ENCODE peak calls at places on chromosomes 12 and 14, in eight cellular contexts. One of them, this sample, is unnamed.
A peak's percentile ranks its signal among the peaks of the same experiment; 100 is the strongest.

GRCh38 chr12:53172352-53172751 is 8.2 kb upstream of the ZNF740 start:
- DNase-seq in PC-3: peak; percentile 30
- DNase-seq in cardiac muscle cell: peak; percentile 68
- DNase-seq in body of pancreas: no peak
- DNase-seq in lung: no peak
- DNase-seq in stomach: no peak
- DNase-seq in CD4-positive, alpha-beta memory T cell: no peak
- DNase-seq in A673: no peak
- DNase-seq in this sample: no peak

GRCh38 chr12:124217508-124217981 is 77.3 kb upstream of the RFLNA start:
- DNase-seq in PC-3: no peak
- DNase-seq in cardiac muscle cell: no peak
- DNase-seq in body of pancreas: no peak
- DNase-seq in lung: no peak
- DNase-seq in stomach: no peak
- DNase-seq in CD4-positive, alpha-beta memory T cell: no peak
- DNase-seq in A673: peak; percentile 11
- DNase-seq in this sample: no peak

GRCh38 chr12:117063162-117063911 is 35.9 kb downstream of the TESC start:
- DNase-seq in PC-3: no peak
- DNase-seq in cardiac muscle cell: no peak
- DNase-seq in body of pancreas: peak; percentile 37
- DNase-seq in lung: peak; percentile 34
- DNase-seq in stomach: no peak
- DNase-seq in CD4-positive, alpha-beta memory T cell: peak; percentile 51
- DNase-seq in A673: no peak
- DNase-seq in this sample: no peak

GRCh38 chr14:68939893-68940613 is 39.0 kb downstream of the ACTN1 start:
- DNase-seq in PC-3: peak; percentile 68
- DNase-seq in cardiac muscle cell: peak; percentile 98
- DNase-seq in body of pancreas: peak; percentile 90
- DNase-seq in lung: no peak
- DNase-seq in stomach: peak; percentile 48
- DNase-seq in CD4-positive, alpha-beta memory T cell: no peak
- DNase-seq in A673: peak; percentile 89
- DNase-seq in this sample: peak; percentile 97

GRCh38 chr12:1852076-1852475 is 31.7 kb downstream of the LRTM2 start:
- DNase-seq in PC-3: no peak
- DNase-seq in cardiac muscle cell: no peak
- DNase-seq in body of pancreas: no peak
- DNase-seq in lung: no peak
- DNase-seq in stomach: no peak
- DNase-seq in CD4-positive, alpha-beta memory T cell: no peak
- DNase-seq in A673: no peak
- DNase-seq in this sample: no peak

GRCh38 chr12:85280138-85280983 is at the start of gene ALX1:
- DNase-seq in PC-3: no peak
- DNase-seq in cardiac muscle cell: peak; percentile 17
- DNase-seq in body of pancreas: no peak
- DNase-seq in lung: no peak
- DNase-seq in stomach: no peak
- DNase-seq in CD4-positive, alpha-beta memory T cell: no peak
- DNase-seq in A673: peak; percentile 84
- DNase-seq in this sample: no peak

GRCh38 chr12:90331821-90332220 is 623.2 kb downstream of the CCER1 start:
- DNase-seq in PC-3: no peak
- DNase-seq in cardiac muscle cell: no peak
- DNase-seq in body of pancreas: no peak
- DNase-seq in lung: no peak
- DNase-seq in stomach: no peak
- DNase-seq in CD4-positive, alpha-beta memory T cell: no peak
- DNase-seq in A673: peak; percentile 83
- DNase-seq in this sample: no peak

GRCh38 chr14:65433646-65434045 is 21.1 kb downstream of the FUT8 start:
- DNase-seq in PC-3: no peak
- DNase-seq in cardiac muscle cell: no peak
- DNase-seq in body of pancreas: no peak
- DNase-seq in lung: no peak
- DNase-seq in stomach: no peak
- DNase-seq in CD4-positive, alpha-beta memory T cell: no peak
- DNase-seq in A673: no peak
- DNase-seq in this sample: no peak

GRCh38 chr12:123492290-123492689 is 34.4 kb downstream of the SNRNP35 start:
- DNase-seq in PC-3: no peak
- DNase-seq in cardiac muscle cell: no peak
- DNase-seq in body of pancreas: no peak
- DNase-seq in lung: no peak
- DNase-seq in stomach: no peak
- DNase-seq in CD4-positive, alpha-beta memory T cell: no peak
- DNase-seq in A673: no peak
- DNase-seq in this sample: no peak

GRCh38 chr14:92792885-92793284 is 1.2 kb upstream of the GOLGA5 start:
- DNase-seq in PC-3: peak; percentile 12
- DNase-seq in cardiac muscle cell: peak; percentile 28
- DNase-seq in body of pancreas: no peak
- DNase-seq in lung: no peak
- DNase-seq in stomach: no peak
- DNase-seq in CD4-positive, alpha-beta memory T cell: no peak
- DNase-seq in A673: no peak
- DNase-seq in this sample: no peak

GRCh38 chr12:108310489-108310888 is 28.6 kb downstream of the CMKLR1 start:
- DNase-seq in PC-3: no peak
- DNase-seq in cardiac muscle cell: peak; percentile 34
- DNase-seq in body of pancreas: no peak
- DNase-seq in lung: no peak
- DNase-seq in stomach: no peak
- DNase-seq in CD4-positive, alpha-beta memory T cell: no peak
- DNase-seq in A673: no peak
- DNase-seq in this sample: no peak

GRCh38 chr14:34461334-34462131 is 507 bp downstream of the SPTSSA start:
- DNase-seq in PC-3: peak; percentile 56
- DNase-seq in cardiac muscle cell: peak; percentile 60
- DNase-seq in body of pancreas: peak; percentile 66
- DNase-seq in lung: peak; percentile 51
- DNase-seq in stomach: peak; percentile 59
- DNase-seq in CD4-positive, alpha-beta memory T cell: peak; percentile 18
- DNase-seq in A673: peak; percentile 49
- DNase-seq in this sample: no peak

GRCh38 chr14:52014601-52015267 is 25.4 kb downstream of the RTRAF start:
- DNase-seq in PC-3: no peak
- DNase-seq in cardiac muscle cell: no peak
- DNase-seq in body of pancreas: no peak
- DNase-seq in lung: no peak
- DNase-seq in stomach: no peak
- DNase-seq in CD4-positive, alpha-beta memory T cell: no peak
- DNase-seq in A673: peak; percentile 66
- DNase-seq in this sample: no peak

GRCh38 chr14:90266441-90267154 is 10.2 kb downstream of the PSMC1 start:
- DNase-seq in PC-3: no peak
- DNase-seq in cardiac muscle cell: no peak
- DNase-seq in body of pancreas: no peak
- DNase-seq in lung: no peak
- DNase-seq in stomach: no peak
- DNase-seq in CD4-positive, alpha-beta memory T cell: no peak
- DNase-seq in A673: no peak
- DNase-seq in this sample: no peak

GRCh38 chr14:61152851-61153364 is 128.2 kb downstream of the TMEM30B start:
- DNase-seq in PC-3: peak; percentile 45
- DNase-seq in cardiac muscle cell: peak; percentile 66
- DNase-seq in body of pancreas: no peak
- DNase-seq in lung: no peak
- DNase-seq in stomach: no peak
- DNase-seq in CD4-positive, alpha-beta memory T cell: no peak
- DNase-seq in A673: no peak
- DNase-seq in this sample: no peak

GRCh38 chr12:125983094-125983783 is 918.0 kb downstream of the AACS start:
- DNase-seq in PC-3: no peak
- DNase-seq in cardiac muscle cell: no peak
- DNase-seq in body of pancreas: peak; percentile 86
- DNase-seq in lung: no peak
- DNase-seq in stomach: peak; percentile 25
- DNase-seq in CD4-positive, alpha-beta memory T cell: no peak
- DNase-seq in A673: peak; percentile 82
- DNase-seq in this sample: no peak

GRCh38 chr12:108839890-108840230 is 17.5 kb downstream of the SSH1 start:
- DNase-seq in PC-3: no peak
- DNase-seq in cardiac muscle cell: no peak
- DNase-seq in body of pancreas: no peak
- DNase-seq in lung: no peak
- DNase-seq in stomach: no peak
- DNase-seq in CD4-positive, alpha-beta memory T cell: no peak
- DNase-seq in A673: no peak
- DNase-seq in this sample: no peak

GRCh38 chr12:49626169-49626835 is 2.9 kb downstream of the PRPF40B start:
- DNase-seq in PC-3: peak; percentile 11
- DNase-seq in cardiac muscle cell: no peak
- DNase-seq in body of pancreas: no peak
- DNase-seq in lung: no peak
- DNase-seq in stomach: no peak
- DNase-seq in CD4-positive, alpha-beta memory T cell: no peak
- DNase-seq in A673: no peak
- DNase-seq in this sample: no peak

GRCh38 chr12:76762556-76762955 is 1.4 kb upstream of the ZDHHC17 start:
- DNase-seq in PC-3: no peak
- DNase-seq in cardiac muscle cell: peak; percentile 36
- DNase-seq in body of pancreas: no peak
- DNase-seq in lung: no peak
- DNase-seq in stomach: no peak
- DNase-seq in CD4-positive, alpha-beta memory T cell: no peak
- DNase-seq in A673: peak; percentile 25
- DNase-seq in this sample: no peak

GRCh38 chr14:92844220-92844619 is 50.1 kb downstream of the GOLGA5 start:
- DNase-seq in PC-3: peak; percentile 39
- DNase-seq in cardiac muscle cell: no peak
- DNase-seq in body of pancreas: no peak
- DNase-seq in lung: no peak
- DNase-seq in stomach: no peak
- DNase-seq in CD4-positive, alpha-beta memory T cell: no peak
- DNase-seq in A673: no peak
- DNase-seq in this sample: no peak

DNA sequence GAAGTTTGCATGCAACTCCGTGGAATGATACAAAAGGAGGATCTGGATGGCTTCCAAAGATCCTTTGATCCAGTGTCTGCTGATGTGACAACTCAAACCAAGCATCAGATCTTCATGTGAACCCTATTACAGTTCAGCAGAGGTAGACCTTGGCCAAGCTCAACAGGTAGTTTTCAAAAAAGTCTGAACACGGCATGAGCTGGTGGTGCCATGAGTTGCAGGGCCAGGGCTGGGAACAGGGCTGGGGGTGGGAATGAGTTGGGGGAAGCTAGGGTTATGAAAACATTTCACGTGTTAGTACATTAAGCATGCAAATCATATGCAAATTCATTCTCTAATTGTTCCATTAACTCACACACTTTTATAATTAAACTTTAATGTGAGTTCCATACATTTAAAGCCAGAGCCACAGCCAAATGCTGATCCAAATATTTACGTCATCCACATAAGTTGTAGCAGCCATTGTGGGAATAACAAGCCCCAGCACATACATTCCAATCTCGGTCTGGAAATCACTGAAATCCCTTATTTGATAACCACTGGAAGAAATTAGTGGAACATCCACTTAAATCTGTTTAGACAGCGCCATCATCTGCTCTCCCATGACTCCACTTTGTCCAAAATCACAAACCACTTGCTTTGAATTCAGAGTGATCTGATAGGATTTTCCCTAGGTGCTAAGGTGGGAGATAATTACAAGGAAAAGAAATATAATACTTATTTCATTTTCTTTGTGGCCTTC is 158.5 kb downstream of the APAF1 start:
- DNase-seq in PC-3: no peak
- DNase-seq in cardiac muscle cell: no peak
- DNase-seq in body of pancreas: no peak
- DNase-seq in lung: no peak
- DNase-seq in stomach: no peak
- DNase-seq in CD4-positive, alpha-beta memory T cell: no peak
- DNase-seq in A673: peak; percentile 22
- DNase-seq in this sample: no peak
- H3K27me3 ChIP-seq in PC-3: peaks cover 13% of the 10 kb centered on the region
- H3K27me3 ChIP-seq in cardiac muscle cell: no peaks in the 10 kb centered on the region
- H3K27me3 ChIP-seq in body of pancreas: no peaks in the 10 kb centered on the region
- H3K27me3 ChIP-seq in lung: no peaks in the 10 kb centered on the region
- H3K27me3 ChIP-seq in stomach: no peaks in the 10 kb centered on the region
- H3K27me3 ChIP-seq in CD4-positive, alpha-beta memory T cell: no peaks in the 10 kb centered on the region
- H3K27me3 ChIP-seq in A673: no peaks in the 10 kb centered on the region
- H3K27me3 ChIP-seq in this sample: no peaks in the 10 kb centered on the region

DNA sequence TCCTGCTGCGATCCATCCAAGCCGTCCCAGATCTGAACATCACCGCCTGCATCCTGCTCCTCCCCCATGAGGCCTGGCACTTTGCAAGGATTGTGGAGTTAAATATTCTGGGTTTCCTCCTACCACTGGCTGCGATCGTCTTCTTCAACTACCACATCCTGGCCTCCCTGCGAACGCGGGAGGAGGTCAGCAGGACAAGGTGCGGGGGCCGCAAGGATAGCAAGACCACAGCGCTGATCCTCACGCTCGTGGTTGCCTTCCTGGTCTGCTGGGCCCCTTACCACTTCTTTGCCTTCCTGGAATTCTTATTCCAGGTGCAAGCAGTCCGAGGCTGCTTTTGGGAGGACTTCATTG is 8.2 kb downstream of the BDKRB1 start:
- DNase-seq in PC-3: no peak
- DNase-seq in cardiac muscle cell: no peak
- DNase-seq in body of pancreas: no peak
- DNase-seq in lung: no peak
- DNase-seq in stomach: no peak
- DNase-seq in CD4-positive, alpha-beta memory T cell: no peak
- DNase-seq in A673: no peak
- DNase-seq in this sample: no peak
- H3K27ac ChIP-seq in PC-3: no peak overlapping the region
- H3K27ac ChIP-seq in cardiac muscle cell: no peak overlapping the region
- H3K27ac ChIP-seq in body of pancreas: no peak overlapping the region
- H3K27ac ChIP-seq in lung: no peak overlapping the region
- H3K27ac ChIP-seq in stomach: no peak overlapping the region
- H3K27ac ChIP-seq in CD4-positive, alpha-beta memory T cell: no peak overlapping the region
- H3K27ac ChIP-seq in A673: no peak overlapping the region
- H3K27ac ChIP-seq in this sample: no peak overlapping the region

GRCh38 chr12:40336573-40337199 is 111.9 kb downstream of the LRRK2 start:
- DNase-seq in PC-3: peak; percentile 41
- DNase-seq in cardiac muscle cell: peak; percentile 21
- DNase-seq in body of pancreas: no peak
- DNase-seq in lung: no peak
- DNase-seq in stomach: no peak
- DNase-seq in CD4-positive, alpha-beta memory T cell: no peak
- DNase-seq in A673: peak; percentile 37
- DNase-seq in this sample: no peak
- H3K4me1 ChIP-seq in PC-3: no peaks in the 10 kb centered on the region
- H3K4me1 ChIP-seq in cardiac muscle cell: peaks cover 7% of the 10 kb centered on the region
- H3K4me1 ChIP-seq in body of pancreas: peaks cover 4% of the 10 kb centered on the region
- H3K4me1 ChIP-seq in lung: no peaks in the 10 kb centered on the region
- H3K4me1 ChIP-seq in stomach: no peaks in the 10 kb centered on the region
- H3K4me1 ChIP-seq in CD4-positive, alpha-beta memory T cell: no peaks in the 10 kb centered on the region
- H3K4me1 ChIP-seq in A673: no peaks in the 10 kb centered on the region
- H3K4me1 ChIP-seq in this sample: no peaks in the 10 kb centered on the region

DNA sequence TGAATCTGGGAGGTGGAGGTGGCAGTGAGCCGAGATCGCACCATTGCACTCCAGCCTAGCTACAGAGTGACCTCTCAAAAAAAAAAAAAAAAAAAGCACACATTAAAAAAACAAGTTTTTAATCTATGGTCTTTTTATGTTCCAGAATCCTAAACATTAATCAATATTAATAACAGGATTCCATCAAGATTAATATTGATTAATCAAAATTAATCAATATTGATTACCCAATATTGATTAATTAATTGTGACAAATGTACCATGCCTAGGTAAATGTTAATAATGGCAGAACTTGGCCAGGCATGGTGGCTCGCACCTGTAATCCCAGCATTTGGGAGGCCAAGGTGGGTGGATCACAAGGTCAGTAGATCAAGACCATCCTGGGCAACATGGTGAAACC is 7.9 kb upstream of the NANOG start:
- DNase-seq in PC-3: no peak
- DNase-seq in cardiac muscle cell: no peak
- DNase-seq in body of pancreas: no peak
- DNase-seq in lung: no peak
- DNase-seq in stomach: no peak
- DNase-seq in CD4-positive, alpha-beta memory T cell: no peak
- DNase-seq in A673: no peak
- DNase-seq in this sample: no peak
- H3K27me3 ChIP-seq in PC-3: no peaks in the 10 kb centered on the region
- H3K27me3 ChIP-seq in cardiac muscle cell: no peaks in the 10 kb centered on the region
- H3K27me3 ChIP-seq in body of pancreas: no peaks in the 10 kb centered on the region
- H3K27me3 ChIP-seq in lung: no peaks in the 10 kb centered on the region
- H3K27me3 ChIP-seq in stomach: no peaks in the 10 kb centered on the region
- H3K27me3 ChIP-seq in CD4-positive, alpha-beta memory T cell: no peaks in the 10 kb centered on the region
- H3K27me3 ChIP-seq in A673: no peaks in the 10 kb centered on the region
- H3K27me3 ChIP-seq in this sample: no peaks in the 10 kb centered on the region

This sample was measured in ascending aorta.